ENCODE peak calls at places on chromosomes 1 and 21, in eight cellular contexts. X is GM12865, U is GM23248, D is H4, W is suprapubic skin, H is GDM1, N is Calu3, L is MM.1S. J is an unnamed sample.

GRCh38 chr1:88983791-88984552 is 8.5 kb downstream of the KYAT3 start:
- DNase-seq in X (peak), U (peak), D (peak), W (no peak), H (peak), N (no peak), L (peak), J (no peak)

GRCh38 chr1:68113961-68114360 is 63.5 kb upstream of the DIRAS3 start:
- DNase-seq in X (no peak), U (no peak), D (no peak), W (no peak), H (no peak), N (no peak), L (no peak), J (peak)

GRCh38 chr21:45613396-45613795 is 30.1 kb upstream of the PCBP3 start:
- DNase-seq in X (no peak), U (no peak), D (no peak), W (peak), H (no peak), N (no peak), L (no peak), J (no peak)

GRCh38 chr1:89839516-89839915 is 18.7 kb downstream of the LRRC8D start:
- DNase-seq in X (no peak), U (no peak), D (no peak), W (no peak), H (no peak), N (no peak), L (no peak), J (no peak)

GRCh38 chr1:47709302-47710074 is 271.6 kb downstream of the FOXD2 start:
- DNase-seq in X (no peak), U (peak), D (no peak), W (no peak), H (no peak), N (peak), L (no peak), J (no peak)

GRCh38 chr1:241235236-241235897 is 121.6 kb downstream of the RGS7 start:
- DNase-seq in X (no peak), U (peak), D (no peak), W (no peak), H (no peak), N (no peak), L (no peak), J (no peak)

GRCh38 chr1:154996966-154997701 is 3.7 kb downstream of the LENEP start:
- DNase-seq in X (no peak), U (no peak), D (no peak), W (no peak), H (peak), N (no peak), L (no peak), J (no peak)

GRCh38 chr1:228955691-228956090 is 220.4 kb downstream of the RHOU start:
- DNase-seq in X (no peak), U (peak), D (no peak), W (no peak), H (no peak), N (no peak), L (no peak), J (no peak)

GRCh38 chr1:181324797-181325616 is 158.3 kb upstream of the CACNA1E start:
- DNase-seq in X (no peak), U (no peak), D (no peak), W (no peak), H (no peak), N (peak), L (no peak), J (no peak)

J was measured in H1.